ENCODE peak calls at places on chromosomes 5 and 9, in eight cellular contexts. D is GM12878, N is DMS153, I is omental fat pad, F is HCT116, R is stromal cell of bone marrow, S is NCI-H748 treated with DMSO at 0.1 percent for 48 hours, M is SJSA1. C is an unnamed sample.

GRCh38 chr5:6734243-6734695 is 21.0 kb downstream of the TENT4A start:
- DNase-seq in D (no peak), I (no peak), N (no peak), R (no peak), S (no peak), F (no peak), M (no peak), C (no peak)

GRCh38 chr5:40481226-40481625 is 198.5 kb upstream of the PTGER4 start:
- DNase-seq in S (no peak), I (no peak), F (no peak), N (no peak), R (no peak), D (no peak), M (no peak), C (no peak)

GRCh38 chr5:161745392-161745791 is 59.9 kb downstream of the GABRA6 start:
- DNase-seq in R (no peak), M (no peak), F (no peak), N (no peak), I (no peak), D (no peak), S (no peak), C (no peak)

GRCh38 chr9:37371565-37372464 is 50.7 kb upstream of the GRHPR start:
- DNase-seq in I (no peak), S (no peak), R (peak; percentile 18), N (no peak), M (no peak), F (no peak), D (peak; percentile 63), C (peak; percentile 9)

GRCh38 chr5:123090641-123091257 is 1.7 kb downstream of the PRDM6 start:
- DNase-seq in N (no peak), I (no peak), R (no peak), F (no peak), S (no peak), M (no peak), D (no peak), C (no peak)

GRCh38 chr5:150184990-150185952 is 4.6 kb upstream of the SLC6A7 start:
- DNase-seq in D (no peak), N (no peak), S (no peak), F (no peak), I (no peak), M (no peak), R (no peak), C (no peak)

GRCh38 chr5:108472237-108472636 is 90.3 kb upstream of the FBXL17 start:
- DNase-seq in R (no peak), N (no peak), S (no peak), M (no peak), I (no peak), F (no peak), D (no peak), C (no peak)

GRCh38 chr5:1510151-1510561 is 13.6 kb downstream of the LPCAT1 start:
- DNase-seq in S (no peak), D (no peak), N (no peak), I (peak; percentile 15), R (no peak), M (peak; percentile 39), F (no peak), C (no peak)

GRCh38 chr5:150945501-150945900 is 40.7 kb upstream of the ZNF300 start:
- DNase-seq in I (no peak), R (no peak), S (no peak), N (no peak), M (no peak), D (no peak), F (no peak), C (no peak)

GRCh38 chr9:112338561-112338960 is 5.1 kb upstream of the PTBP3 start:
- DNase-seq in N (no peak), M (peak; percentile 46), F (peak; percentile 66), R (peak; percentile 57), I (no peak), S (no peak), D (no peak), C (no peak)

GRCh38 chr5:108619815-108620214 is 127.9 kb upstream of the FER start:
- DNase-seq in R (no peak), F (no peak), M (no peak), S (no peak), I (no peak), N (no peak), D (no peak), C (no peak)

GRCh38 chr9:134983094-134983493 is 65.4 kb upstream of the FCN1 start:
- DNase-seq in N (no peak), D (peak; percentile 2), S (no peak), R (no peak), I (no peak), M (no peak), F (no peak), C (no peak)

GRCh38 chr5:36529142-36529541 is 77.3 kb upstream of the SLC1A3 start:
- DNase-seq in F (no peak), R (no peak), S (no peak), I (no peak), D (no peak), N (no peak), M (no peak), C (no peak)

GRCh38 chr5:116652196-116652729 is 77.6 kb upstream of the SEMA6A start:
- DNase-seq in F (peak; percentile 79), M (peak; percentile 87), N (peak; percentile 70), S (peak; percentile 80), R (peak; percentile 21), I (peak; percentile 25), D (peak; percentile 85), C (no peak)

GRCh38 chr5:6582507-6583048 is 50.3 kb downstream of the NSUN2 start:
- DNase-seq in F (no peak), I (no peak), M (no peak), S (no peak), N (peak; percentile 69), D (no peak), R (no peak), C (no peak)

GRCh38 chr5:115785395-115786009 is 31.0 kb downstream of the CDO1 start:
- DNase-seq in S (no peak), R (peak; percentile 30), N (no peak), F (no peak), M (no peak), I (no peak), D (no peak), C (no peak)

GRCh38 chr5:115355777-115356381 is 59.4 kb upstream of the CCDC112 start:
- DNase-seq in N (no peak), F (no peak), R (no peak), D (no peak), M (no peak), I (no peak), S (no peak), C (no peak)

GRCh38 chr9:33458444-33458843 is 11.1 kb upstream of the AQP3 start:
- DNase-seq in I (no peak), D (peak; percentile 32), F (peak; percentile 75), R (no peak), M (no peak), N (peak; percentile 7), S (no peak), C (no peak)

GRCh38 chr5:141877478-141878185 is 578 bp downstream of the PCDH1 start:
- DNase-seq in I (no peak), F (no peak), D (no peak), S (peak; percentile 51), R (no peak), M (no peak), N (no peak), C (no peak)

GRCh38 chr9:106467113-106467846 is 395.7 kb upstream of the ZNF462 start:
- DNase-seq in I (no peak), S (no peak), M (no peak), R (no peak), D (no peak), N (no peak), F (no peak), C (no peak)

GRCh38 chr9:5799314-5799713 is 33.6 kb downstream of the ERMP1 start:
- DNase-seq in R (peak; percentile 37), N (peak; percentile 36), F (peak; percentile 16), S (peak; percentile 14), I (no peak), D (no peak), M (no peak), C (no peak)

GRCh38 chr9:110121170-110121569 is 86.8 kb downstream of the C9orf152 start:
- DNase-seq in S (no peak), R (no peak), M (no peak), N (no peak), F (no peak), I (no peak), D (no peak), C (no peak)

GRCh38 chr9:89278997-89279739 is 31.8 kb upstream of the CKS2 start:
- DNase-seq in I (no peak), M (no peak), N (no peak), R (peak; percentile 51), D (no peak), F (peak; percentile 36), S (peak; percentile 44), C (peak; percentile 4)

GRCh38 chr5:150222906-150223305 is 33.0 kb downstream of the SLC6A7 start:
- DNase-seq in F (no peak), N (no peak), M (no peak), S (no peak), D (no peak), I (no peak), R (no peak), C (no peak)

GRCh38 chr5:168858371-168858770 is 279.2 kb upstream of the PANK3 start:
- DNase-seq in D (no peak), R (no peak), I (no peak), F (no peak), S (no peak), M (no peak), N (no peak), C (no peak)

GRCh38 chr5:138149530-138149929 is 10.3 kb upstream of the NME5 start:
- DNase-seq in S (no peak), R (no peak), M (no peak), N (no peak), I (no peak), D (no peak), F (no peak), C (no peak)

GRCh38 chr5:73419414-73420390 is 28.9 kb downstream of the FOXD1 start:
- DNase-seq in R (no peak), N (no peak), I (no peak), S (no peak), F (no peak), D (no peak), M (peak; percentile 77), C (no peak)

C was measured in HS-27A.